ENCODE peak calls at places on chromosomes 3 and 15, in five cellular contexts. R is AG04450, C is chondrocyte, M is BJ, W is mucosa of descending colon. U is an unnamed sample.

GRCh38 chr15:83733206-83733605 is 79.3 kb downstream of the ADAMTSL3 start:
- DNase-seq in R (no peak), C (no peak), M (no peak), W (no peak), U (no peak)

GRCh38 chr15:29115093-29115991 is 154.3 kb downstream of the NSMCE3 start:
- DNase-seq in R (no peak), C (no peak), M (no peak), W (no peak), U (no peak)

GRCh38 chr3:187975571-187976360 is 178.2 kb upstream of the LPP start:
- DNase-seq in R (no peak), C (no peak), M (no peak), W (no peak), U (no peak)

GRCh38 chr3:168096210-168096795 is 579 bp upstream of the GOLIM4 start:
- DNase-seq in R (peak; percentile 69), C (peak; percentile 82), M (peak; percentile 47), W (no peak), U (peak; percentile 90)

GRCh38 chr3:66496731-66497130 is 4.1 kb downstream of the LRIG1 start:
- DNase-seq in R (no peak), C (no peak), M (no peak), W (no peak), U (no peak)

GRCh38 chr3:143650120-143650519 is 198.1 kb downstream of the SLC9A9 start:
- DNase-seq in R (no peak), C (no peak), M (no peak), W (no peak), U (no peak)

GRCh38 chr3:114216186-114216970 is 21.0 kb downstream of the ZNF80 start:
- DNase-seq in R (no peak), C (no peak), M (no peak), W (no peak), U (no peak)

GRCh38 chr3:146165370-146165769 is 4.4 kb upstream of the PLOD2 start:
- DNase-seq in R (no peak), C (no peak), M (peak; percentile 38), W (no peak), U (no peak)

GRCh38 chr3:160951677-160952487 is 153.3 kb downstream of the B3GALNT1 start:
- DNase-seq in R (no peak), C (no peak), M (no peak), W (no peak), U (no peak)

GRCh38 chr3:156626104-156626503 is 48.3 kb upstream of the TIPARP start:
- DNase-seq in R (no peak), C (no peak), M (no peak), W (peak; percentile 29), U (no peak)

GRCh38 chr3:189531271-189531670 is 99.9 kb upstream of the TP63 start:
- DNase-seq in R (no peak), C (no peak), M (no peak), W (no peak), U (no peak)

GRCh38 chr15:42549052-42549491 is 434 bp downstream of the HAUS2 start:
- DNase-seq in R (no peak), C (no peak), M (no peak), W (no peak), U (no peak)

GRCh38 chr15:32824777-32825176 is 107.0 kb downstream of the GREM1 start:
- DNase-seq in R (peak; percentile 74), C (no peak), M (peak; percentile 78), W (no peak), U (no peak)

GRCh38 chr3:109943181-109943580 is 605.8 kb upstream of the DPPA4 start:
- DNase-seq in R (no peak), C (no peak), M (peak; percentile 35), W (no peak), U (no peak)

GRCh38 chr15:48695088-48695834 is 49.8 kb upstream of the FBN1 start:
- DNase-seq in R (peak; percentile 53), C (no peak), M (peak; percentile 95), W (no peak), U (no peak)

GRCh38 chr15:75801859-75802593 is 41.2 kb upstream of the UBE2Q2 start:
- DNase-seq in R (peak; percentile 15), C (no peak), M (no peak), W (peak; percentile 80), U (peak; percentile 93)

GRCh38 chr15:39685999-39686613 is 96.5 kb downstream of the FSIP1 start:
- DNase-seq in R (peak; percentile 37), C (no peak), M (no peak), W (peak; percentile 79), U (no peak)

GRCh38 chr15:86735244-86736040 is 655.8 kb downstream of the AGBL1 start:
- DNase-seq in R (no peak), C (no peak), M (no peak), W (peak; percentile 58), U (no peak)

GRCh38 chr3:72150634-72151412 is 365.9 kb upstream of the PROK2 start:
- DNase-seq in R (no peak), C (no peak), M (no peak), W (peak; percentile 86), U (no peak)

GRCh38 chr3:77102916-77103769 is 63.2 kb downstream of the ROBO2 start:
- DNase-seq in R (no peak), C (no peak), M (peak; percentile 3), W (no peak), U (no peak)

GRCh38 chr15:45134682-45135604 is 5.1 kb downstream of the DUOX1 start:
- DNase-seq in R (no peak), C (no peak), M (no peak), W (peak; percentile 61), U (no peak)

GRCh38 chr15:68385671-68386586 is 46.0 kb downstream of the ITGA11 start:
- DNase-seq in R (no peak), C (no peak), M (no peak), W (no peak), U (peak; percentile 67)

GRCh38 chr15:44713006-44713966 is 2.0 kb downstream of the B2M start:
- DNase-seq in R (no peak), C (no peak), M (no peak), W (no peak), U (no peak)

GRCh38 chr3:186105543-186105942 is 3.3 kb downstream of the ETV5 start:
- DNase-seq in R (no peak), C (no peak), M (no peak), W (no peak), U (no peak)

GRCh38 chr15:34059946-34060345 is 20.9 kb upstream of the AVEN start:
- DNase-seq in R (no peak), C (no peak), M (no peak), W (no peak), U (no peak)

GRCh38 chr15:29784413-29784812 is 37.9 kb downstream of the TJP1 start:
- DNase-seq in R (no peak), C (no peak), M (no peak), W (no peak), U (no peak)

GRCh38 chr3:129238945-129239705 is 10.3 kb upstream of the COPG1 start:
- DNase-seq in R (no peak), C (no peak), M (no peak), W (no peak), U (no peak)

GRCh38 chr15:98296653-98297052 is 336.1 kb downstream of the ARRDC4 start:
- DNase-seq in R (no peak), C (no peak), M (no peak), W (no peak), U (no peak)

GRCh38 chr3:187669675-187670504 is at the start of gene SST:
- DNase-seq in R (no peak), C (no peak), M (no peak), W (peak; percentile 25), U (no peak)

GRCh38 chr15:59616390-59616789 is 4.8 kb downstream of the GCNT3 start:
- DNase-seq in R (no peak), C (no peak), M (no peak), W (peak; percentile 66), U (no peak)

GRCh38 chr15:82919231-82919886 is 33.2 kb downstream of the HOMER2 start:
- DNase-seq in R (no peak), C (no peak), M (no peak), W (peak; percentile 55), U (no peak)

GRCh38 chr3:156614642-156615511 is 59.5 kb upstream of the TIPARP start:
- DNase-seq in R (no peak), C (no peak), M (no peak), W (peak; percentile 12), U (no peak)

GRCh38 chr3:115038831-115039230 is 108.3 kb downstream of the ZBTB20 start:
- DNase-seq in R (no peak), C (no peak), M (no peak), W (no peak), U (no peak)

GRCh38 chr3:66633564-66633963 is 132.7 kb upstream of the LRIG1 start:
- DNase-seq in R (no peak), C (no peak), M (no peak), W (no peak), U (no peak)

GRCh38 chr3:165854696-165855095 is 17.5 kb upstream of the BCHE start:
- DNase-seq in R (no peak), C (no peak), M (no peak), W (no peak), U (no peak)

GRCh38 chr3:33440328-33440577 is at the start of gene UBP1:
- DNase-seq in R (no peak), C (peak; percentile 100), M (no peak), W (peak; percentile 99), U (no peak)

GRCh38 chr3:175941352-175941751 is 1082.2 kb downstream of the NAALADL2 start:
- DNase-seq in R (no peak), C (no peak), M (no peak), W (peak; percentile 14), U (no peak)
- TF ChIP-seq CTCF in R (peak; percentile 26), C (peak; percentile 53), M (peak; percentile 25), W (peak; percentile 15), U (peak; percentile 31)

DNA sequence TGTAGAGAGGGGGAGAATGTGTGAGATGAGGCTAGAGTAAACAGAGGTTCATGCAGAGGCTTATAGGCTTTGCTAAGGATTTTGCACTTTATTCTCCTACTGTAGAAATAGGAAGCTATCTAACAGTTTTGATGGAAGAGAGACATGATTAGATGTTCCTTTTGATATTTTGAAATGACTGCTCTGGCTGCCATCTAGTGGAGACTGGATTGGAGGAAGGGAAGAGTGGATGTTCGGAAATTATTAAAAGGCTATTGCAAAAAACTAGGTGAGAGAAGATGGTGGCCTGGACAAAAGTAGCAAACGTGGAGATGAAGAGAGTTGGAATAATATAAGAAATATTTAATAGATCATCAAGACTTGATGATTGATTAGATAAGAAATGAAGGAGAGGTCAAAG is 42.2 kb downstream of the SYN2 start:
- DNase-seq in R (no peak), C (no peak), M (no peak), W (peak; percentile 33), U (no peak)
- TF ChIP-seq CTCF in R (peak; percentile 32), C (peak; percentile 60), M (peak; percentile 15), W (no peak), U (peak; percentile 32)

GRCh38 chr3:48067271-48067670 is 51.1 kb upstream of the MAP4 start:
- DNase-seq in R (no peak), C (no peak), M (no peak), W (no peak), U (no peak)
- TF ChIP-seq CTCF in R (no peak), C (no peak), M (no peak), W (no peak), U (no peak)

DNA sequence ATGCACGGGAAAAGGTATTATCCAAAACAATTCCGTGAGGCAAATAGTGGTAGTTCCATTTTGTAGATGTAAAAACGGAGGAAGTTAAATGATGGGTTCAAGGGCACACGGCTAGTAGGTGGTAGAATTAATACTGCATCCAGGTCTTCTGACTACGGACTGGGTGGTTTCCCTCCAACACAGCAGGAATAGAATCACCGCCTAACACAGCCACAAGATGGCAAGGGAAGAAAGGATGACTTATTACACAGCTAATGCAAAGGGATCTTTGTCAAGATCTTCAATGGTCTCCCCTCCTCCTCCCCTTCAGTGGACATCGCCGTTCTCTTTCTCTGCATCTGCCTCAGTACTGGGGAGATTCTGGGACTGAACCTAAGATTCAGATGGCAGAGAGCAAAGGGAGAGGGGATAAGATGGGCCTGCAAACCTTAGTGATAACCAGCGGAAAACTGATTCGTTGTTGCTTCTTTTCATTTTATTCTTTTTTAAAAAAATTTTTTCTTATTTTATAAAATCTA is 574 bp upstream of the TOPBP1 start:
- DNase-seq in R (no peak), C (no peak), M (no peak), W (peak; percentile 11), U (no peak)
- TF ChIP-seq CTCF in R (no peak), C (peak; percentile 63), M (no peak), W (no peak), U (peak; percentile 33)

U was measured in osteocyte.